ENCODE peak calls at places on chromosomes 1 and 21, in nine cellular contexts. F is breast epithelium, A is transverse colon, N is HCT116, X is prostate gland, O is SK-N-SH, I is Panc1, V is GM23338, J is HL-60. E is an unnamed sample.

GRCh38 chr1:231421616-231421970 is 494 bp downstream of the EGLN1 start:
- DNase-seq in F (no peak), A (peak; percentile 45), N (no peak), X (peak; percentile 17), O (no peak), I (no peak), V (no peak), J (no peak), E (no peak)

GRCh38 chr1:162212713-162213112 is 143.2 kb downstream of the NOS1AP start:
- DNase-seq in F (no peak), A (peak; percentile 40), N (no peak), X (no peak), O (no peak), I (no peak), V (no peak), J (no peak), E (no peak)

GRCh38 chr1:25711555-25712298 is 88.3 kb upstream of the SELENON start:
- DNase-seq in F (no peak), A (no peak), N (no peak), X (no peak), O (no peak), I (no peak), V (no peak), J (peak; percentile 44), E (no peak)

GRCh38 chr1:207004931-207005830 is 27.4 kb downstream of the C1orf116 start:
- DNase-seq in F (no peak), A (peak; percentile 76), N (peak; percentile 74), X (no peak), O (peak; percentile 51), I (peak; percentile 38), V (peak; percentile 92), J (no peak), E (no peak)

GRCh38 chr1:31712041-31712440 is 8.2 kb upstream of the COL16A1 start:
- DNase-seq in F (no peak), A (no peak), N (no peak), X (no peak), O (no peak), I (no peak), V (no peak), J (no peak), E (no peak)

GRCh38 chr1:11170102-11170501 is 19.1 kb upstream of the ANGPTL7 start:
- DNase-seq in F (no peak), A (no peak), N (no peak), X (peak; percentile 43), O (no peak), I (no peak), V (no peak), J (no peak), E (no peak)

GRCh38 chr1:33237579-33237978 is 18.7 kb upstream of the ZNF362 start:
- DNase-seq in F (no peak), A (no peak), N (no peak), X (no peak), O (no peak), I (no peak), V (peak; percentile 54), J (no peak), E (no peak)

GRCh38 chr1:41917835-41918449 is 780 bp downstream of the HIVEP3 start:
- DNase-seq in F (no peak), A (peak; percentile 41), N (no peak), X (peak; percentile 29), O (peak; percentile 73), I (no peak), V (peak; percentile 81), J (no peak), E (peak; percentile 29)

GRCh38 chr1:40929145-40929544 is 50.4 kb upstream of the CTPS1 start:
- DNase-seq in F (no peak), A (no peak), N (no peak), X (no peak), O (no peak), I (no peak), V (no peak), J (no peak), E (no peak)

GRCh38 chr1:15418811-15419515 is 9.3 kb downstream of the EFHD2 start:
- DNase-seq in F (no peak), A (no peak), N (no peak), X (no peak), O (no peak), I (no peak), V (no peak), J (no peak), E (no peak)

GRCh38 chr1:8902765-8903164 is 24.3 kb upstream of the ENO1 start:
- DNase-seq in F (no peak), A (no peak), N (no peak), X (no peak), O (no peak), I (no peak), V (no peak), J (no peak), E (no peak)

DNA sequence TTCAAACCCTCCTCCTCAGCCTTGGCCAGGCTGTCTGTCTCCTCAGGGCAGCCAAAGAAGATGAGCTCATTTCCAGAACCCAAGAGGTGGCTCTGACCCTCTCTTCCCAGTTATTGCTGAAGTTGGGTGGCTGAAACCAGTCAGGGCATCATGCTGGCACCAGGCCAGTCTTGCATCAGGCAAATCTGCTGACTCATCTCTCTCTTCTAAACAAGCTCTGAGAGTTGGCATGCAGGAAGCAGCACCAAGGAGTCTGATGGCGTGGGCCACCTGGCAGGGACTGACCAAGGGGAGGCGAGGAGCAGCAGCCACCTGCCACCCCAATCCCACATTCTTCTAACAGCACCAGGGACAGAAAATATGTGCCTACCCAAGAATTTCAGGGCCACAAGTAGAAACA is 104.8 kb upstream of the ATP1A1 start:
- DNase-seq in F (peak; percentile 94), A (peak; percentile 63), N (no peak), X (peak; percentile 80), O (no peak), I (no peak), V (no peak), J (no peak), E (no peak)
- TF ChIP-seq POLR2AphosphoS5 in F (peak; percentile 51), A (no peak), N (peak; percentile 17), X (peak; percentile 71), O (no peak), I (no peak), V (no peak), J (no peak), E (no peak)

GRCh38 chr1:210262897-210263272 is 30.3 kb downstream of the SERTAD4 start:
- DNase-seq in F (no peak), A (no peak), N (no peak), X (no peak), O (no peak), I (no peak), V (no peak), J (no peak), E (no peak)

GRCh38 chr1:210260087-210260486 is 27.5 kb downstream of the SERTAD4 start:
- DNase-seq in F (no peak), A (no peak), N (no peak), X (no peak), O (peak; percentile 52), I (no peak), V (no peak), J (no peak), E (no peak)

GRCh38 chr1:210263963-210264362 is 31.4 kb downstream of the SERTAD4 start:
- DNase-seq in F (no peak), A (no peak), N (no peak), X (no peak), O (no peak), I (no peak), V (no peak), J (no peak), E (no peak)

GRCh38 chr1:210262167-210262896 is 29.7 kb downstream of the SERTAD4 start:
- DNase-seq in F (no peak), A (no peak), N (no peak), X (no peak), O (peak; percentile 41), I (no peak), V (no peak), J (no peak), E (no peak)

DNA sequence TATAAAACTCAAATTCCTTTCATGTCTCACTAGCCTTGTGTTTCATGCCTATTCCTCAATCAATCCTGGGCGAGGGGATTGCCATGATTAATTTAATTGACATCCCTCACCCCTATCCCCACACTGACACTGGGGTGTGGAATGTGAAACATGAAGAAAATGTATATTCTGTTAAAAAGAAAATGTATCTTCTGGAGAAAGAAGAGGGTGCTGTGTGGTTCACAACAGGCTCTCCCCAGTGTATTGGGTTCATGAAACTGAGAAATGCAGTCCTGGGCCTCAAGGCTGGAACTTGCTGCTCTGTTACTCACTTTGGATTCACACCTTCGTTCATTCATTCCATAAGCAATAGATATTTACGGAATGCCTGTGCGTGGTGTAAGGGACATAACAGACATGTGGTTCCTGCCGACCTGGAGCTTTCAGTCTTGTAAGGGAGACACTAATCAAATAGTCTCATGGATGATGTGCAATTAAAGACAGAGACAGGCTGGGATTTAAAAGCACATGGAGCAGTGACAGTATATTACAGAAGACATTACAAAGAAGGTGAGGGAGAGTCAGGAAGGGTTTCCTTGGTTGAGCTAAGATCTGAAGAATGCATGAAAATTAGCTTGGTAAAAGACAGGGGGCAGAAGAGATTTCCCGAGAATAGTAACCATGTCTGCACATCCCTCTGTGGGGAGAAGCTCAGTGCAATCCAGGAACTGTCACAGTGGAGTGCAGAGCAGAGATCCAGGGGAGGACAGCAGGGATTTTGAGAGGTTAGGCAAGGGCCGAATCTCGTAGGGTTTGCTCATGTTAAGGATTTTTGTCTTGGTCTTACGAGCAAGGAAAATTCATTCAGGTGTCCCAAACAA is 32.2 kb downstream of the SERTAD4 start:
- DNase-seq in F (no peak), A (no peak), N (no peak), X (no peak), O (peak; percentile 40), I (no peak), V (peak; percentile 52), J (no peak), E (no peak)
- TF ChIP-seq CTCF in F (no peak), A (no peak), N (peak; percentile 41), X (no peak), O (peak; percentile 41), I (peak; percentile 24), V (peak; percentile 61), J (no peak), E (no peak)

DNA sequence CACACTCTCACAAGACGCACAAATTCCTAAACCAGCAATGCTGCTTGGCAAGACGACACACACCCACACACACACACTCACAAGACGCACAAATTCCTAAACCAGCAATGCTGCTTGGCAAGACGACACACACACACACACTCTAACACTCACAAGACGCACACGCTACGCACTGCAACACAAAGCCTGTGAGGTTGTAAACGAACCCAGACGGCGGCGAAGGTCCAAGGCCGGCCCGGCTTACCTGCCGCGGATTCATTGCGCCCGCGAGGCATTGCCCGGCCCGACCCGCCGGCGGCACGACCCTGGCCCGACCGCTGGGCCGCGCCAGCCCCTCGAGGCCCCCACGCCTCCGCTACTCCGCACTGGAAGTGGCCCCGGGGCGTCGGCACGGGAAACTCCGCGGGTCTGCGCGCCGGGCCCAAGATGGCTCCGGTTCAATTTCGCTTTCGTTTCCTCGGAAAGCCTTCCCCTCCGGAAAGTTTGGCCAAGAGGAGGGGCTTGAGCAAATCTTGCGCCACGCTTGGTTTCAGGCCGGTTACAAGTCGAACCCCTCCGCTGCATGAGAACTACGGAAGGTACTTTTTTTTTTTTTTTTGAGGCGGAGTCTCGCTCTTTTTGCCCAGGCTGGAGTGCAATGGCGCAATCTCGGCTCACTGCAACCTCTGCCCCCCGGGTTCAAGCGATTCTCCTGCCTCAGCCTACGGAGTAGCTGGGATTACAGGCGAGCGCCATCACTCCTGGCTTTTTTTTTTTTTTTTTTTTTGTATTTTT is at the start of gene ADAR:
- DNase-seq in F (peak; percentile 89), A (peak; percentile 92), N (peak; percentile 91), X (peak; percentile 91), O (peak; percentile 87), I (no peak), V (peak; percentile 90), J (peak; percentile 95), E (peak; percentile 96)
- TF ChIP-seq POLR2AphosphoS5 in F (peak; percentile 88), A (peak; percentile 82), N (peak; percentile 56), X (peak; percentile 87), O (no peak), I (peak; percentile 23), V (peak; percentile 19), J (peak; percentile 58), E (peak; percentile 78)

GRCh38 chr21:29196021-29196663 is 65.7 kb downstream of the MAP3K7CL start:
- DNase-seq in F (no peak), A (peak; percentile 51), N (peak; percentile 77), X (no peak), O (peak; percentile 16), I (peak; percentile 87), V (peak; percentile 33), J (peak; percentile 94), E (no peak)
- TF ChIP-seq CTCF in F (no peak), A (no peak), N (peak; percentile 65), X (peak; percentile 19), O (peak; percentile 75), I (peak; percentile 46), V (peak; percentile 39), J (peak; percentile 53), E (no peak)